ENCODE peak calls at places on chromosomes 5 and 9, in eight cellular contexts. H is T-helper 17 cell; R is COR-L47; D is AG10803; I is EH; X is LoVo; S is stimulated activated naive CD4-positive, alpha-beta T cell; W is mesothelial cell of epicardium. P is an unnamed sample.

GRCh38 chr9:82170871-82171270 is 182.3 kb downstream of the SPATA31D1 start:
- DNase-seq in H (no peak), R (no peak), D (peak), I (peak), X (no peak), S (no peak), W (no peak), P (no peak)

GRCh38 chr9:119412399-119412798 is 43.2 kb upstream of the BRINP1 start:
- DNase-seq in H (no peak), R (no peak), D (no peak), I (no peak), X (no peak), S (no peak), W (no peak), P (no peak)

GRCh38 chr5:64026493-64026892 is 64.2 kb upstream of the HTR1A start:
- DNase-seq in H (no peak), R (no peak), D (no peak), I (no peak), X (no peak), S (no peak), W (no peak), P (no peak)

GRCh38 chr9:129640086-129640870 is 1.7 kb downstream of the ASB6 start:
- DNase-seq in H (no peak), R (peak), D (no peak), I (peak), X (no peak), S (no peak), W (peak), P (peak)

GRCh38 chr5:133959643-133960042 is 8.8 kb downstream of the C5orf15 start:
- DNase-seq in H (no peak), R (no peak), D (no peak), I (no peak), X (no peak), S (no peak), W (no peak), P (no peak)

GRCh38 chr9:93567271-93567959 is 9.0 kb upstream of the PHF2 start:
- DNase-seq in H (no peak), R (no peak), D (no peak), I (peak), X (no peak), S (no peak), W (no peak), P (no peak)

GRCh38 chr5:53819482-53819881 is 259.0 kb downstream of the NDUFS4 start:
- DNase-seq in H (no peak), R (no peak), D (no peak), I (no peak), X (no peak), S (no peak), W (no peak), P (no peak)

GRCh38 chr9:131727795-131728545 is 11.9 kb downstream of the RAPGEF1 start:
- DNase-seq in H (no peak), R (no peak), D (no peak), I (peak), X (no peak), S (no peak), W (no peak), P (no peak)

GRCh38 chr5:73274121-73274520 is 101.1 kb downstream of the TMEM174 start:
- DNase-seq in H (no peak), R (no peak), D (peak), I (no peak), X (no peak), S (no peak), W (no peak), P (no peak)

GRCh38 chr9:108184941-108185340 is 670.8 kb downstream of the ACTL7B start:
- DNase-seq in H (no peak), R (no peak), D (peak), I (peak), X (peak), S (no peak), W (no peak), P (no peak)

GRCh38 chr5:1466631-1467265 is 21.5 kb upstream of the SLC6A3 start:
- DNase-seq in H (no peak), R (no peak), D (no peak), I (no peak), X (no peak), S (no peak), W (no peak), P (no peak)

GRCh38 chr9:79989079-79989478 is 417.3 kb downstream of the TLE4 start:
- DNase-seq in H (no peak), R (no peak), D (no peak), I (no peak), X (no peak), S (no peak), W (no peak), P (no peak)

GRCh38 chr9:89078860-89079259 is 87.6 kb downstream of the S1PR3 start:
- DNase-seq in H (no peak), R (no peak), D (peak), I (peak), X (no peak), S (no peak), W (no peak), P (no peak)

GRCh38 chr5:112390327-112390726 is 28.8 kb downstream of the EPB41L4A start:
- DNase-seq in H (no peak), R (peak), D (no peak), I (no peak), X (no peak), S (no peak), W (no peak), P (no peak)

GRCh38 chr9:88820055-88820454 is 171.2 kb upstream of the S1PR3 start:
- DNase-seq in H (no peak), R (no peak), D (no peak), I (no peak), X (no peak), S (no peak), W (no peak), P (no peak)

GRCh38 chr9:78713746-78714405 is 417.0 kb downstream of the PSAT1 start:
- DNase-seq in H (no peak), R (peak), D (peak), I (peak), X (no peak), S (no peak), W (no peak), P (no peak)

GRCh38 chr9:110214090-110214489 is 6.1 kb upstream of the C9orf152 start:
- DNase-seq in H (no peak), R (no peak), D (peak), I (peak), X (no peak), S (no peak), W (no peak), P (no peak)

GRCh38 chr5:171762016-171762415 is 23.6 kb upstream of the SMIM23 start:
- DNase-seq in H (no peak), R (no peak), D (peak), I (no peak), X (no peak), S (no peak), W (no peak), P (no peak)

GRCh38 chr9:121300283-121301119 is 32.5 kb downstream of the GSN start:
- DNase-seq in H (no peak), R (no peak), D (no peak), I (no peak), X (no peak), S (no peak), W (no peak), P (no peak)

GRCh38 chr5:59204114-59204897 is 621.4 kb downstream of the RAB3C start:
- DNase-seq in H (no peak), R (no peak), D (no peak), I (peak), X (no peak), S (no peak), W (no peak), P (no peak)

GRCh38 chr9:132543960-132544359 is 38.4 kb upstream of the BARHL1 start:
- DNase-seq in H (no peak), R (no peak), D (no peak), I (no peak), X (no peak), S (no peak), W (no peak), P (no peak)

GRCh38 chr5:116571568-116572321 is 2.9 kb downstream of the SEMA6A start:
- DNase-seq in H (no peak), R (peak), D (no peak), I (no peak), X (peak), S (no peak), W (no peak), P (peak)

GRCh38 chr9:22214497-22215031 is 205.5 kb upstream of the CDKN2B start:
- DNase-seq in H (no peak), R (no peak), D (peak), I (peak), X (no peak), S (no peak), W (no peak), P (no peak)

P was measured in NCI-H748 treated with DMSO at 0.1 percent for 48 hours.